ENCODE peak calls at places on chromosomes 6 and 20, in six cellular contexts. R, U, B, N, J and F are unnamed samples.

GRCh38 chr20:21901470-21902275 is 196.2 kb downstream of the PAX1 start:
- DNase-seq in R (peak), U (no peak), B (no peak), N (no peak), J (no peak), F (no peak)

GRCh38 chr6:126064257-126064993 is 78.1 kb downstream of the TRMT11 start:
- DNase-seq in R (no peak), U (peak), B (no peak), N (no peak), J (no peak), F (no peak)

GRCh38 chr6:21103626-21104224 is 489.8 kb upstream of the SOX4 start:
- DNase-seq in R (no peak), U (no peak), B (no peak), N (no peak), J (no peak), F (peak)

GRCh38 chr6:161434921-161435411 is 161.1 kb upstream of the AGPAT4 start:
- DNase-seq in R (no peak), U (peak), B (peak), N (no peak), J (no peak), F (no peak)

GRCh38 chr6:55473722-55474121 is 105.3 kb downstream of the HMGCLL1 start:
- DNase-seq in R (no peak), U (no peak), B (no peak), N (no peak), J (no peak), F (no peak)

GRCh38 chr6:7323074-7323473 is 10.1 kb upstream of the SSR1 start:
- DNase-seq in R (no peak), U (no peak), B (no peak), N (no peak), J (no peak), F (no peak)

GRCh38 chr6:16201706-16202105 is 36.7 kb upstream of the GMPR start:
- DNase-seq in R (no peak), U (no peak), B (no peak), N (no peak), J (no peak), F (no peak)

GRCh38 chr20:5159928-5160327 is 33.1 kb downstream of the CDS2 start:
- DNase-seq in R (no peak), U (no peak), B (no peak), N (no peak), J (no peak), F (no peak)

GRCh38 chr20:25338112-25339023 is 52.3 kb downstream of the ABHD12 start:
- DNase-seq in R (no peak), U (no peak), B (no peak), N (no peak), J (no peak), F (no peak)

GRCh38 chr6:141726158-141726557 is 406.6 kb upstream of the GJE1 start:
- DNase-seq in R (no peak), U (no peak), B (no peak), N (no peak), J (no peak), F (no peak)

GRCh38 chr6:41298785-41299498 is 12.5 kb upstream of the TREM1 start:
- DNase-seq in R (no peak), U (no peak), B (no peak), N (no peak), J (peak), F (no peak)

GRCh38 chr20:13426870-13427269 is 205.8 kb downstream of the ISM1 start:
- DNase-seq in R (no peak), U (no peak), B (no peak), N (no peak), J (no peak), F (no peak)

GRCh38 chr6:106511274-106512047 is 117.8 kb downstream of the RTN4IP1 start:
- DNase-seq in R (peak), U (peak), B (no peak), N (peak), J (peak), F (peak)

GRCh38 chr20:6501061-6501460 is 266.4 kb upstream of the BMP2 start:
- DNase-seq in R (no peak), U (peak), B (peak), N (no peak), J (no peak), F (no peak)

GRCh38 chr20:63035284-63036185 is 28.8 kb upstream of the BHLHE23 start:
- DNase-seq in R (no peak), U (no peak), B (no peak), N (peak), J (no peak), F (no peak)

GRCh38 chr20:46520976-46521579 is 7.7 kb upstream of the ZNF334 start:
- DNase-seq in R (no peak), U (peak), B (peak), N (peak), J (peak), F (peak)

GRCh38 chr20:44576297-44576696 is 6.1 kb upstream of the PKIG start:
- DNase-seq in R (no peak), U (peak), B (no peak), N (no peak), J (peak), F (no peak)

GRCh38 chr6:130559166-130559565 is 193.3 kb downstream of the TMEM200A start:
- DNase-seq in R (no peak), U (no peak), B (peak), N (no peak), J (no peak), F (no peak)

GRCh38 chr6:3231213-3232016 is 4.0 kb upstream of the TUBB2B start:
- DNase-seq in R (peak), U (peak), B (no peak), N (no peak), J (no peak), F (peak)

GRCh38 chr6:140379919-140380318 is 1005.5 kb upstream of the CITED2 start:
- DNase-seq in R (no peak), U (peak), B (no peak), N (no peak), J (no peak), F (no peak)

GRCh38 chr6:83252717-83253116 is 59.6 kb downstream of the RWDD2A start:
- DNase-seq in R (no peak), U (peak), B (no peak), N (no peak), J (no peak), F (no peak)

GRCh38 chr6:145705561-145705960 is 29.8 kb downstream of the EPM2A start:
- DNase-seq in R (no peak), U (peak), B (no peak), N (no peak), J (no peak), F (no peak)

GRCh38 chr6:106199998-106200397 is 113.9 kb downstream of the PRDM1 start:
- DNase-seq in R (no peak), U (peak), B (no peak), N (no peak), J (no peak), F (no peak)

GRCh38 chr6:119283979-119284545 is 65.5 kb downstream of the MAN1A1 start:
- DNase-seq in R (no peak), U (no peak), B (no peak), N (no peak), J (no peak), F (no peak)

GRCh38 chr6:12296604-12297003 is 6.4 kb downstream of the EDN1 start:
- DNase-seq in R (no peak), U (no peak), B (no peak), N (no peak), J (no peak), F (no peak)

GRCh38 chr6:90370493-90370959 is 73.9 kb upstream of the BACH2 start:
- DNase-seq in R (no peak), U (peak), B (no peak), N (no peak), J (no peak), F (no peak)

GRCh38 chr6:14584450-14584849 is 466.9 kb downstream of the CD83 start:
- DNase-seq in R (no peak), U (peak), B (no peak), N (no peak), J (no peak), F (no peak)

GRCh38 chr20:59455392-59456341 is 148.7 kb upstream of the PHACTR3 start:
- DNase-seq in R (peak), U (peak), B (no peak), N (peak), J (peak), F (no peak)

GRCh38 chr6:83879746-83880145 is 20.3 kb downstream of the CYB5R4 start:
- DNase-seq in R (no peak), U (peak), B (no peak), N (no peak), J (no peak), F (no peak)

GRCh38 chr6:170290306-170291128 is at the start of gene DLL1:
- DNase-seq in R (peak), U (peak), B (no peak), N (peak), J (peak), F (peak)

GRCh38 chr20:62364911-62365736 is 2.0 kb downstream of the LAMA5 start:
- DNase-seq in R (no peak), U (no peak), B (no peak), N (no peak), J (no peak), F (no peak)

GRCh38 chr20:60820918-60821317 is 431.1 kb upstream of the CDH4 start:
- DNase-seq in R (no peak), U (no peak), B (no peak), N (no peak), J (no peak), F (no peak)

GRCh38 chr6:16446241-16446640 is 207.9 kb downstream of the GMPR start:
- DNase-seq in R (no peak), U (no peak), B (no peak), N (no peak), J (no peak), F (no peak)

GRCh38 chr20:32524871-32525501 is 60.1 kb downstream of the NOL4L start:
- DNase-seq in R (peak), U (peak), B (no peak), N (peak), J (no peak), F (peak)

GRCh38 chr6:116190550-116190949 is 63.3 kb downstream of the TSPYL4 start:
- DNase-seq in R (no peak), U (peak), B (no peak), N (no peak), J (no peak), F (no peak)

GRCh38 chr6:164113637-164114036 is 699.1 kb downstream of the QKI start:
- DNase-seq in R (no peak), U (no peak), B (no peak), N (no peak), J (no peak), F (no peak)

GRCh38 chr6:7532232-7532631 is 9.2 kb upstream of the DSP start:
- DNase-seq in R (peak), U (no peak), B (no peak), N (no peak), J (no peak), F (peak)

GRCh38 chr6:50145125-50145524 is 95.4 kb upstream of the DEFB112 start:
- DNase-seq in R (no peak), U (peak), B (no peak), N (no peak), J (peak), F (no peak)

GRCh38 chr6:81834141-81834621 is 81.7 kb upstream of the TENT5A start:
- DNase-seq in R (no peak), U (peak), B (no peak), N (no peak), J (no peak), F (no peak)

GRCh38 chr20:64131406-64131805 is 24.0 kb upstream of the NPBWR2 start:
- DNase-seq in R (no peak), U (peak), B (no peak), N (peak), J (peak), F (peak)